ENCODE peak calls at places on chromosome 3, in six cellular contexts. One of them, this sample, is unnamed.

GRCh38 chr3:36763850-36764703 is at the start of gene DCLK3:
- DNase-seq in IMR-90: no peak
- DNase-seq in A172: no peak
- DNase-seq in RPMI7951: no peak
- DNase-seq in head of caudate nucleus: peak
- DNase-seq in stimulated activated CD8-positive, alpha-beta memory T cell treated with anti-CD3 and anti-CD28 coated beads, Interleukin-4, amount 100 ng/mL, for 4 hours: no peak
- DNase-seq in this sample: no peak

GRCh38 chr3:64214002-64214696 is 11.1 kb downstream of the PRICKLE2 start:
- DNase-seq in IMR-90: peak
- DNase-seq in A172: peak
- DNase-seq in RPMI7951: peak
- DNase-seq in head of caudate nucleus: no peak
- DNase-seq in stimulated activated CD8-positive, alpha-beta memory T cell treated with anti-CD3 and anti-CD28 coated beads, Interleukin-4, amount 100 ng/mL, for 4 hours: no peak
- DNase-seq in this sample: peak

GRCh38 chr3:8353364-8353763 is 148.3 kb upstream of the LMCD1 start:
- DNase-seq in IMR-90: no peak
- DNase-seq in A172: no peak
- DNase-seq in RPMI7951: no peak
- DNase-seq in head of caudate nucleus: no peak
- DNase-seq in stimulated activated CD8-positive, alpha-beta memory T cell treated with anti-CD3 and anti-CD28 coated beads, Interleukin-4, amount 100 ng/mL, for 4 hours: no peak
- DNase-seq in this sample: peak

GRCh38 chr3:11302444-11302843 is 30.2 kb downstream of the ATG7 start:
- DNase-seq in IMR-90: no peak
- DNase-seq in A172: no peak
- DNase-seq in RPMI7951: no peak
- DNase-seq in head of caudate nucleus: no peak
- DNase-seq in stimulated activated CD8-positive, alpha-beta memory T cell treated with anti-CD3 and anti-CD28 coated beads, Interleukin-4, amount 100 ng/mL, for 4 hours: no peak
- DNase-seq in this sample: no peak

GRCh38 chr3:42061711-42062408 is 29.3 kb upstream of the TRAK1 start:
- DNase-seq in IMR-90: peak
- DNase-seq in A172: peak
- DNase-seq in RPMI7951: peak
- DNase-seq in head of caudate nucleus: no peak
- DNase-seq in stimulated activated CD8-positive, alpha-beta memory T cell treated with anti-CD3 and anti-CD28 coated beads, Interleukin-4, amount 100 ng/mL, for 4 hours: no peak
- DNase-seq in this sample: no peak

GRCh38 chr3:97871206-97871605 is 49.4 kb downstream of the CRYBG3 start:
- DNase-seq in IMR-90: peak
- DNase-seq in A172: no peak
- DNase-seq in RPMI7951: peak
- DNase-seq in head of caudate nucleus: no peak
- DNase-seq in stimulated activated CD8-positive, alpha-beta memory T cell treated with anti-CD3 and anti-CD28 coated beads, Interleukin-4, amount 100 ng/mL, for 4 hours: no peak
- DNase-seq in this sample: no peak

GRCh38 chr3:4595709-4596108 is 102.6 kb downstream of the ITPR1 start:
- DNase-seq in IMR-90: no peak
- DNase-seq in A172: no peak
- DNase-seq in RPMI7951: no peak
- DNase-seq in head of caudate nucleus: no peak
- DNase-seq in stimulated activated CD8-positive, alpha-beta memory T cell treated with anti-CD3 and anti-CD28 coated beads, Interleukin-4, amount 100 ng/mL, for 4 hours: no peak
- DNase-seq in this sample: no peak

GRCh38 chr3:146747051-146747450 is 141.9 kb upstream of the PLSCR5 start:
- DNase-seq in IMR-90: no peak
- DNase-seq in A172: no peak
- DNase-seq in RPMI7951: no peak
- DNase-seq in head of caudate nucleus: no peak
- DNase-seq in stimulated activated CD8-positive, alpha-beta memory T cell treated with anti-CD3 and anti-CD28 coated beads, Interleukin-4, amount 100 ng/mL, for 4 hours: no peak
- DNase-seq in this sample: no peak

GRCh38 chr3:195900426-195901355 is 7.7 kb downstream of the TNK2 start:
- DNase-seq in IMR-90: peak
- DNase-seq in A172: peak
- DNase-seq in RPMI7951: peak
- DNase-seq in head of caudate nucleus: peak
- DNase-seq in stimulated activated CD8-positive, alpha-beta memory T cell treated with anti-CD3 and anti-CD28 coated beads, Interleukin-4, amount 100 ng/mL, for 4 hours: no peak
- DNase-seq in this sample: no peak

GRCh38 chr3:37762698-37763097 is 99.0 kb upstream of the CTDSPL start:
- DNase-seq in IMR-90: no peak
- DNase-seq in A172: peak
- DNase-seq in RPMI7951: no peak
- DNase-seq in head of caudate nucleus: no peak
- DNase-seq in stimulated activated CD8-positive, alpha-beta memory T cell treated with anti-CD3 and anti-CD28 coated beads, Interleukin-4, amount 100 ng/mL, for 4 hours: no peak
- DNase-seq in this sample: peak

GRCh38 chr3:160474416-160474838 is 24.8 kb upstream of the TRIM59 start:
- DNase-seq in IMR-90: peak
- DNase-seq in A172: no peak
- DNase-seq in RPMI7951: peak
- DNase-seq in head of caudate nucleus: no peak
- DNase-seq in stimulated activated CD8-positive, alpha-beta memory T cell treated with anti-CD3 and anti-CD28 coated beads, Interleukin-4, amount 100 ng/mL, for 4 hours: no peak
- DNase-seq in this sample: no peak

GRCh38 chr3:27533718-27534578 is 49.8 kb upstream of the SLC4A7 start:
- DNase-seq in IMR-90: peak
- DNase-seq in A172: peak
- DNase-seq in RPMI7951: peak
- DNase-seq in head of caudate nucleus: peak
- DNase-seq in stimulated activated CD8-positive, alpha-beta memory T cell treated with anti-CD3 and anti-CD28 coated beads, Interleukin-4, amount 100 ng/mL, for 4 hours: no peak
- DNase-seq in this sample: no peak

GRCh38 chr3:49701388-49702077 is 12.2 kb downstream of the RNF123 start:
- DNase-seq in IMR-90: no peak
- DNase-seq in A172: no peak
- DNase-seq in RPMI7951: no peak
- DNase-seq in head of caudate nucleus: no peak
- DNase-seq in stimulated activated CD8-positive, alpha-beta memory T cell treated with anti-CD3 and anti-CD28 coated beads, Interleukin-4, amount 100 ng/mL, for 4 hours: no peak
- DNase-seq in this sample: no peak

GRCh38 chr3:192906940-192907339 is 10.7 kb downstream of the MB21D2 start:
- DNase-seq in IMR-90: no peak
- DNase-seq in A172: no peak
- DNase-seq in RPMI7951: peak
- DNase-seq in head of caudate nucleus: no peak
- DNase-seq in stimulated activated CD8-positive, alpha-beta memory T cell treated with anti-CD3 and anti-CD28 coated beads, Interleukin-4, amount 100 ng/mL, for 4 hours: no peak
- DNase-seq in this sample: peak

GRCh38 chr3:179732661-179733348 is 80.0 kb downstream of the USP13 start:
- DNase-seq in IMR-90: no peak
- DNase-seq in A172: no peak
- DNase-seq in RPMI7951: no peak
- DNase-seq in head of caudate nucleus: peak
- DNase-seq in stimulated activated CD8-positive, alpha-beta memory T cell treated with anti-CD3 and anti-CD28 coated beads, Interleukin-4, amount 100 ng/mL, for 4 hours: no peak
- DNase-seq in this sample: no peak

GRCh38 chr3:87206070-87206469 is 21.0 kb upstream of the CHMP2B start:
- DNase-seq in IMR-90: peak
- DNase-seq in A172: peak
- DNase-seq in RPMI7951: peak
- DNase-seq in head of caudate nucleus: no peak
- DNase-seq in stimulated activated CD8-positive, alpha-beta memory T cell treated with anti-CD3 and anti-CD28 coated beads, Interleukin-4, amount 100 ng/mL, for 4 hours: no peak
- DNase-seq in this sample: peak

GRCh38 chr3:161031134-161031533 is 74.0 kb downstream of the B3GALNT1 start:
- DNase-seq in IMR-90: no peak
- DNase-seq in A172: no peak
- DNase-seq in RPMI7951: peak
- DNase-seq in head of caudate nucleus: no peak
- DNase-seq in stimulated activated CD8-positive, alpha-beta memory T cell treated with anti-CD3 and anti-CD28 coated beads, Interleukin-4, amount 100 ng/mL, for 4 hours: no peak
- DNase-seq in this sample: peak

GRCh38 chr3:49703443-49703927 is 14.1 kb downstream of the RNF123 start:
- DNase-seq in IMR-90: peak
- DNase-seq in A172: peak
- DNase-seq in RPMI7951: peak
- DNase-seq in head of caudate nucleus: peak
- DNase-seq in stimulated activated CD8-positive, alpha-beta memory T cell treated with anti-CD3 and anti-CD28 coated beads, Interleukin-4, amount 100 ng/mL, for 4 hours: peak
- DNase-seq in this sample: peak

GRCh38 chr3:67848299-67848698 is 193.9 kb upstream of the SUCLG2 start:
- DNase-seq in IMR-90: no peak
- DNase-seq in A172: no peak
- DNase-seq in RPMI7951: no peak
- DNase-seq in head of caudate nucleus: no peak
- DNase-seq in stimulated activated CD8-positive, alpha-beta memory T cell treated with anti-CD3 and anti-CD28 coated beads, Interleukin-4, amount 100 ng/mL, for 4 hours: no peak
- DNase-seq in this sample: no peak

GRCh38 chr3:38097446-38098375 is 39.2 kb downstream of the ACAA1 start:
- DNase-seq in IMR-90: no peak
- DNase-seq in A172: no peak
- DNase-seq in RPMI7951: no peak
- DNase-seq in head of caudate nucleus: no peak
- DNase-seq in stimulated activated CD8-positive, alpha-beta memory T cell treated with anti-CD3 and anti-CD28 coated beads, Interleukin-4, amount 100 ng/mL, for 4 hours: no peak
- DNase-seq in this sample: no peak

GRCh38 chr3:135649361-135649760 is 316.2 kb upstream of the PPP2R3A start:
- DNase-seq in IMR-90: no peak
- DNase-seq in A172: no peak
- DNase-seq in RPMI7951: no peak
- DNase-seq in head of caudate nucleus: no peak
- DNase-seq in stimulated activated CD8-positive, alpha-beta memory T cell treated with anti-CD3 and anti-CD28 coated beads, Interleukin-4, amount 100 ng/mL, for 4 hours: no peak
- DNase-seq in this sample: no peak

GRCh38 chr3:67739851-67740250 is 85.4 kb upstream of the SUCLG2 start:
- DNase-seq in IMR-90: peak
- DNase-seq in A172: no peak
- DNase-seq in RPMI7951: no peak
- DNase-seq in head of caudate nucleus: no peak
- DNase-seq in stimulated activated CD8-positive, alpha-beta memory T cell treated with anti-CD3 and anti-CD28 coated beads, Interleukin-4, amount 100 ng/mL, for 4 hours: no peak
- DNase-seq in this sample: no peak

GRCh38 chr3:35653347-35653746 is 14.0 kb downstream of the ARPP21 start:
- DNase-seq in IMR-90: no peak
- DNase-seq in A172: no peak
- DNase-seq in RPMI7951: no peak
- DNase-seq in head of caudate nucleus: no peak
- DNase-seq in stimulated activated CD8-positive, alpha-beta memory T cell treated with anti-CD3 and anti-CD28 coated beads, Interleukin-4, amount 100 ng/mL, for 4 hours: no peak
- DNase-seq in this sample: peak

GRCh38 chr3:158679547-158680000 is 7.1 kb upstream of the LXN start:
- DNase-seq in IMR-90: peak
- DNase-seq in A172: peak
- DNase-seq in RPMI7951: peak
- DNase-seq in head of caudate nucleus: no peak
- DNase-seq in stimulated activated CD8-positive, alpha-beta memory T cell treated with anti-CD3 and anti-CD28 coated beads, Interleukin-4, amount 100 ng/mL, for 4 hours: no peak
- DNase-seq in this sample: peak

GRCh38 chr3:114650808-114651207 is 357.0 kb downstream of the TIGIT start:
- DNase-seq in IMR-90: peak
- DNase-seq in A172: peak
- DNase-seq in RPMI7951: peak
- DNase-seq in head of caudate nucleus: no peak
- DNase-seq in stimulated activated CD8-positive, alpha-beta memory T cell treated with anti-CD3 and anti-CD28 coated beads, Interleukin-4, amount 100 ng/mL, for 4 hours: no peak
- DNase-seq in this sample: peak

GRCh38 chr3:51703026-51703775 is 3.7 kb upstream of the GRM2 start:
- DNase-seq in IMR-90: no peak
- DNase-seq in A172: no peak
- DNase-seq in RPMI7951: no peak
- DNase-seq in head of caudate nucleus: no peak
- DNase-seq in stimulated activated CD8-positive, alpha-beta memory T cell treated with anti-CD3 and anti-CD28 coated beads, Interleukin-4, amount 100 ng/mL, for 4 hours: no peak
- DNase-seq in this sample: no peak

GRCh38 chr3:68809596-68809995 is 122.8 kb downstream of the TAFA4 start:
- DNase-seq in IMR-90: no peak
- DNase-seq in A172: no peak
- DNase-seq in RPMI7951: no peak
- DNase-seq in head of caudate nucleus: no peak
- DNase-seq in stimulated activated CD8-positive, alpha-beta memory T cell treated with anti-CD3 and anti-CD28 coated beads, Interleukin-4, amount 100 ng/mL, for 4 hours: no peak
- DNase-seq in this sample: no peak

GRCh38 chr3:42747581-42747980 is 25.5 kb downstream of the CCDC13 start:
- DNase-seq in IMR-90: no peak
- DNase-seq in A172: no peak
- DNase-seq in RPMI7951: no peak
- DNase-seq in head of caudate nucleus: no peak
- DNase-seq in stimulated activated CD8-positive, alpha-beta memory T cell treated with anti-CD3 and anti-CD28 coated beads, Interleukin-4, amount 100 ng/mL, for 4 hours: no peak
- DNase-seq in this sample: no peak

GRCh38 chr3:194556086-194557056 is 69.6 kb upstream of the ATP13A3 start:
- DNase-seq in IMR-90: peak
- DNase-seq in A172: peak
- DNase-seq in RPMI7951: peak
- DNase-seq in head of caudate nucleus: no peak
- DNase-seq in stimulated activated CD8-positive, alpha-beta memory T cell treated with anti-CD3 and anti-CD28 coated beads, Interleukin-4, amount 100 ng/mL, for 4 hours: no peak
- DNase-seq in this sample: peak

GRCh38 chr3:186432189-186432588 is 70.2 kb upstream of the DGKG start:
- DNase-seq in IMR-90: peak
- DNase-seq in A172: no peak
- DNase-seq in RPMI7951: peak
- DNase-seq in head of caudate nucleus: no peak
- DNase-seq in stimulated activated CD8-positive, alpha-beta memory T cell treated with anti-CD3 and anti-CD28 coated beads, Interleukin-4, amount 100 ng/mL, for 4 hours: no peak
- DNase-seq in this sample: peak

GRCh38 chr3:58132850-58133249 is 77.9 kb downstream of the DNASE1L3 start:
- DNase-seq in IMR-90: no peak
- DNase-seq in A172: no peak
- DNase-seq in RPMI7951: no peak
- DNase-seq in head of caudate nucleus: no peak
- DNase-seq in stimulated activated CD8-positive, alpha-beta memory T cell treated with anti-CD3 and anti-CD28 coated beads, Interleukin-4, amount 100 ng/mL, for 4 hours: no peak
- DNase-seq in this sample: no peak

GRCh38 chr3:124993462-124993861 is 58.9 kb upstream of the MUC13 start:
- DNase-seq in IMR-90: no peak
- DNase-seq in A172: no peak
- DNase-seq in RPMI7951: no peak
- DNase-seq in head of caudate nucleus: no peak
- DNase-seq in stimulated activated CD8-positive, alpha-beta memory T cell treated with anti-CD3 and anti-CD28 coated beads, Interleukin-4, amount 100 ng/mL, for 4 hours: no peak
- DNase-seq in this sample: no peak

GRCh38 chr3:87309601-87310000 is 33.2 kb upstream of the POU1F1 start:
- DNase-seq in IMR-90: no peak
- DNase-seq in A172: peak
- DNase-seq in RPMI7951: peak
- DNase-seq in head of caudate nucleus: no peak
- DNase-seq in stimulated activated CD8-positive, alpha-beta memory T cell treated with anti-CD3 and anti-CD28 coated beads, Interleukin-4, amount 100 ng/mL, for 4 hours: no peak
- DNase-seq in this sample: no peak

GRCh38 chr3:27686642-27687041 is 35.5 kb downstream of the EOMES start:
- DNase-seq in IMR-90: peak
- DNase-seq in A172: no peak
- DNase-seq in RPMI7951: peak
- DNase-seq in head of caudate nucleus: no peak
- DNase-seq in stimulated activated CD8-positive, alpha-beta memory T cell treated with anti-CD3 and anti-CD28 coated beads, Interleukin-4, amount 100 ng/mL, for 4 hours: no peak
- DNase-seq in this sample: no peak

GRCh38 chr3:127220497-127220896 is 27.6 kb downstream of the PRR23E start:
- DNase-seq in IMR-90: no peak
- DNase-seq in A172: peak
- DNase-seq in RPMI7951: peak
- DNase-seq in head of caudate nucleus: no peak
- DNase-seq in stimulated activated CD8-positive, alpha-beta memory T cell treated with anti-CD3 and anti-CD28 coated beads, Interleukin-4, amount 100 ng/mL, for 4 hours: no peak
- DNase-seq in this sample: no peak

GRCh38 chr3:76063019-76063418 is 277.7 kb upstream of the ZNF717 start:
- DNase-seq in IMR-90: peak
- DNase-seq in A172: no peak
- DNase-seq in RPMI7951: peak
- DNase-seq in head of caudate nucleus: no peak
- DNase-seq in stimulated activated CD8-positive, alpha-beta memory T cell treated with anti-CD3 and anti-CD28 coated beads, Interleukin-4, amount 100 ng/mL, for 4 hours: no peak
- DNase-seq in this sample: no peak

GRCh38 chr3:11477286-11477935 is 166.3 kb downstream of the VGLL4 start:
- DNase-seq in IMR-90: peak
- DNase-seq in A172: peak
- DNase-seq in RPMI7951: peak
- DNase-seq in head of caudate nucleus: no peak
- DNase-seq in stimulated activated CD8-positive, alpha-beta memory T cell treated with anti-CD3 and anti-CD28 coated beads, Interleukin-4, amount 100 ng/mL, for 4 hours: no peak
- DNase-seq in this sample: peak

GRCh38 chr3:52215351-52215750 is 10.1 kb downstream of the TLR9 start:
- DNase-seq in IMR-90: no peak
- DNase-seq in A172: no peak
- DNase-seq in RPMI7951: no peak
- DNase-seq in head of caudate nucleus: no peak
- DNase-seq in stimulated activated CD8-positive, alpha-beta memory T cell treated with anti-CD3 and anti-CD28 coated beads, Interleukin-4, amount 100 ng/mL, for 4 hours: no peak
- DNase-seq in this sample: no peak

GRCh38 chr3:15812183-15812582 is 14.4 kb upstream of the ANKRD28 start:
- DNase-seq in IMR-90: peak
- DNase-seq in A172: no peak
- DNase-seq in RPMI7951: peak
- DNase-seq in head of caudate nucleus: no peak
- DNase-seq in stimulated activated CD8-positive, alpha-beta memory T cell treated with anti-CD3 and anti-CD28 coated beads, Interleukin-4, amount 100 ng/mL, for 4 hours: no peak
- DNase-seq in this sample: peak

This sample was measured in OCI-M1.